ENCODE peak calls at places on chromosomes 3 and 15, in six cellular contexts. N is fibroblast of the aortic adventitia, U is right atrium auricular region, F is Caco-2, H is astrocyte of the spinal cord, T is brain microvascular endothelial cell. C is an unnamed sample.

GRCh38 chr3:78940128-78940527 is 827.7 kb downstream of the ROBO1 start:
- DNase-seq in H (no peak), U (no peak), N (no peak), T (no peak), F (no peak), C (no peak)

GRCh38 chr3:13011369-13012227 is 61.6 kb downstream of the IQSEC1 start:
- DNase-seq in U (no peak), T (no peak), H (no peak), N (no peak), F (no peak), C (no peak)

GRCh38 chr3:72891053-72891855 is 3.4 kb downstream of the GXYLT2 start:
- DNase-seq in U (peak), H (peak), T (peak), F (peak), N (peak), C (peak)

GRCh38 chr15:65612616-65612946 is 1.6 kb upstream of the INTS14 start:
- DNase-seq in F (no peak), T (no peak), N (peak), U (no peak), H (no peak), C (no peak)

GRCh38 chr3:14479591-14479990 is 60.6 kb downstream of the GRIP2 start:
- DNase-seq in T (no peak), H (no peak), F (no peak), N (no peak), U (no peak), C (no peak)

GRCh38 chr3:50257990-50258389 is 11.0 kb upstream of the SEMA3B start:
- DNase-seq in U (no peak), F (no peak), H (no peak), N (no peak), T (no peak), C (no peak)

GRCh38 chr3:66075281-66075680 is 36.6 kb upstream of the MAGI1 start:
- DNase-seq in U (no peak), T (peak), H (peak), N (peak), F (no peak), C (no peak)

GRCh38 chr3:109563149-109563548 is 225.8 kb upstream of the DPPA4 start:
- DNase-seq in H (no peak), F (no peak), U (no peak), T (no peak), N (no peak), C (no peak)

GRCh38 chr3:68987322-68987721 is 26.2 kb downstream of the EOGT start:
- DNase-seq in H (no peak), T (no peak), N (no peak), F (no peak), U (no peak), C (no peak)

GRCh38 chr3:63961891-63962290 is 49.7 kb upstream of the SCAANT1 start:
- DNase-seq in H (peak), F (peak), U (no peak), N (peak), T (no peak), C (no peak)

GRCh38 chr15:32851619-32852416 is 134.0 kb downstream of the GREM1 start:
- DNase-seq in U (no peak), N (peak), T (peak), F (no peak), H (peak), C (no peak)

GRCh38 chr15:27648359-27648758 is 450.8 kb downstream of the OCA2 start:
- DNase-seq in N (no peak), U (no peak), T (no peak), F (no peak), H (no peak), C (no peak)

GRCh38 chr15:39828374-39828931 is 45.8 kb upstream of the FSIP1 start:
- DNase-seq in H (peak), T (peak), F (no peak), N (peak), U (no peak), C (no peak)

GRCh38 chr3:42680256-42680655 is 5.1 kb upstream of the KLHL40 start:
- DNase-seq in U (no peak), H (no peak), F (no peak), T (peak), N (peak), C (no peak)

GRCh38 chr3:20145874-20146273 is 40.1 kb downstream of the SGO1 start:
- DNase-seq in N (no peak), U (no peak), F (no peak), H (no peak), T (no peak), C (no peak)

GRCh38 chr15:58553365-58553918 is 121.7 kb downstream of the LIPC start:
- DNase-seq in H (no peak), U (peak), F (no peak), N (no peak), T (no peak), C (no peak)

GRCh38 chr3:18812316-18812715 is 336.0 kb upstream of the KCNH8 start:
- DNase-seq in N (peak), U (no peak), F (no peak), H (peak), T (peak), C (no peak)

GRCh38 chr15:40469776-40470390 is 901 bp upstream of the CHST14 start:
- DNase-seq in U (no peak), T (no peak), N (peak), F (no peak), H (peak), C (no peak)

GRCh38 chr3:27095588-27096222 is 273.5 kb downstream of the NEK10 start:
- DNase-seq in T (no peak), N (peak), H (no peak), F (no peak), U (no peak), C (no peak)

GRCh38 chr3:181721369-181721768 is 9.6 kb downstream of the SOX2 start:
- DNase-seq in H (no peak), F (no peak), N (no peak), U (no peak), T (no peak), C (no peak)

GRCh38 chr15:66570842-66571241 is 5.0 kb upstream of the LCTL start:
- DNase-seq in H (no peak), N (no peak), F (no peak), T (no peak), U (no peak), C (no peak)

DNA sequence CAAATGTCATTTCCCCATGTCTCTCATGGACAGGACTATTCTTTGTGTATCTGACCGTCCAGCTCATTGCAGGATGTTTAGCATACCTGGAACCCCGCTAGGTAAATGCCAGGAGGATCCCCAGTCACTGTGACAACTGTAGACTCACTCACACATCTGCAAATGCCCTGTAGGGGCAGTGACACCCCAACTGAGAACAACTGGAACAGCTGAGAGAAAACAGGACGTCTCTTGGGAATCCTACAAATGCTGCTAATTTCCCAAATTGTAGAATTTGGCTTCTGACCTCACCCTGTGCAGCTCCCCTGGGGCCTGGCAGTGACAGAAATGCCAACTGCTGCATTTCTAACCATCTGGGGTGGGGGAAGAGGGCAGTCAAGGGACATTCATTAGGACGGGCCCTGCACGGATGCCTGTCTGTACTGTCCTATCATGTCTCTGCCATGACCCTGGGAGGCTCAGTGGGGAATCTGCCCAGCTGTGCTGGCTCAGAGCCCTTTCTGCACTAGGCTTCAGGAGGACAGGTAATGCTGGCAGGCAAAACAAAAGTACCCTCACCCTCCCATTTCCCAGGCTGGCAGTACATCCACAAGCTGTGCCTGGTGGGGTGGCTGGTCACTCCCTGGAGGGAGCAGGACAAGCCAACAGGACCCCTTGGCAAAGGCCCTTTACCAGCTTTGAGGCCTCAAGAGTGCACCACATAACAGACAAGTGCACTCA is 30.4 kb downstream of the RAB6B start:
- DNase-seq in U (no peak), F (no peak), T (no peak), N (no peak), H (no peak), C (no peak)
- TF ChIP-seq CTCF in U (no peak), F (peak), T (peak), N (no peak), H (no peak), C (no peak)

GRCh38 chr3:145812396-145812795 is 348.6 kb downstream of the PLOD2 start:
- DNase-seq in U (no peak), N (no peak), H (no peak), F (no peak), T (no peak), C (no peak)

DNA sequence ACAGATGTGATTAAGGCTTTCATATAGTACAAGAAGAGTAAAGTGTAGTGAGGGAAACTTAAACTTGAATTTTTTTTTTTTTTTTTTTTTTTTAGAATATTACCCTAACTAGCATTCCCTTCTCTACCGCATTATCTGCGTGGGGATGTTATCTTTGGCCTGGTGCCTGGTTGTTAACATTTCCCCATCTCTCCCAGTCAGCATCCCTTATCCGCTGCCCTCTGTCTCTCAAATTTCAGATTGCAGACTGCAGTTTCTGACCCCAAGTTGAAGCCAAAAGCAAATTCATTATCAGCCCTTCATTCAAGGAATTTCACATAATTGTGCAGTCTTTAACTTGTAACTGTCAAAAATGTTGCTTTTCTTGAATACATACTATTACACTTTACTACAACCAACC is 353.0 kb downstream of the PLOD2 start:
- DNase-seq in T (peak), U (no peak), H (peak), F (peak), N (peak), C (peak)
- TF ChIP-seq CTCF in T (peak), U (no peak), H (peak), F (peak), N (peak), C (peak)

DNA sequence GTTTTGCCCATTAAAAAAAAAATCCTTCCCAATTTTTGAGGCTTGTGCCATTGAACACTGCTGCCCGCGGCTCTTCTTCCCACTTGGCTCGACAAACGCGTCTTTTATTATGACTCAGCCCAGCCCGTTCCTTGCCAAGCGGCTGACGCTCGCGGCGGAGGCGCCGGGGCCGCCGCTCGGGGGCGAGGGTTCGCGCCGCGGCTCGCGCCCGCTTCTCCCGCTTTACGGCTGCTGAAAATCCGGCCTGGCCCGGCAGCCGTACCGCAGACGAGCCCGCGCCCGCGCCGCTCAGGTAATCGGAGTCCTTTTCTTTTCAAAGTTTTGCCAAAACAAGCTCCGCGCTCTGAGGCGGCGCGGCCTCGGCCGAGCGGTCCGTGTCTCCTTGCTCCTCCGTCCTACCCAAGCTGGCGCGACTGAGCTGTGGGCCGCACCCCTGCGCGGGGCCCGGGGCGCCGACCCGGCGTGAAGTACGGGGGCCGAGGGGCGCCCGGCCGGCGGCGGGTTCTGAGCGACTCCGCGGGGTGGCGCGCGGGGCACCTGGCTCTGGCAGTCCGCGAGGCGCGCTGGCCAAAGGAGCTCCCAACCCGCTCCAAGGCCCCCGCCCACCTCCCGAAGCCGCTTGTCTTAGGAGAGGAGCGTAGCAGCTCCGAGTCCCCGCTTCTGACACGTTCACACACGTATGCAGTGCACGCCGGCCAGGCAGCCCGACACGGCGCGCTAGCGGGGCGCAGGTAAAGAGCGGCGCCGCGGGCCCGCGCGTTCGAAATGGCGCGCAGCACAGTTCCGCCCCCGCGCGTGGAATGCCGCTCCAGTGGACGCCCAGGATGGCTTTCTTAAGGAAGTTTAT is 418.2 kb upstream of the NAALADL2 start:
- DNase-seq in U (peak), H (peak), T (peak), F (peak), N (peak), C (peak)
- TF ChIP-seq CTCF in U (no peak), H (no peak), T (no peak), F (peak), N (no peak), C (no peak)

DNA sequence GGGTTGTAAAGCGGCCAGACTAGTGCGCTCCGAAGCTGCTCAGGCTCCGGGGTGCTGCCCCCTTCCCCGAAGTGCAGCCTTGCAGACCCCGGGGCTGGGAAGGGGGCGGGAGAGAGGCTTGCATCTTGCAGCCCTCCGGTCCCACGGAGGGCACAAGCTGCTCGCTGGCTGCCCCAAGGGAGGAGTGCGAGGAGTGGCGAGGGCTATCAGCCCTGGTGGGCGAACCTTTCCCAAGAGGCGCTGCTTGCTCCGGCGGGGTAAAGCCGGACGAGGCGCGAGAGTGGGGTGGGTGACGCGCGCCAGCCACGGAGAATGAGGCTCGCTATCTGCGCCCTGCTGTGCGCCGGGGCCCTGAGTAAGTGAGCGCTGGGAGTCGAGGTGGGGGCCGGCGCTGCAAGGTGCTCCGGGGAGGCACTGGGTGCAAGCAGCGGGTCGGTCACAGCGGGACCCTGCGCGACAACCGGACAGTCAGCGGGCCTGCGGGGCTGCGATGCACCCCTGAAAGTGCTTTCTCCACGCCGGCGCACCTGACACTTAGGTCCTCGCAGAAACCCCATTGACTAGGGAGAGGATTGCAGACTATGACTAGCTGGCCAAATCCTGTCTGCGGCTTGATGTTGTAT is 12.7 kb upstream of the TOPBP1 start:
- DNase-seq in F (no peak), U (no peak), N (no peak), T (no peak), H (no peak), C (no peak)
- TF ChIP-seq CTCF in F (no peak), U (no peak), N (no peak), T (no peak), H (no peak), C (no peak)

DNA sequence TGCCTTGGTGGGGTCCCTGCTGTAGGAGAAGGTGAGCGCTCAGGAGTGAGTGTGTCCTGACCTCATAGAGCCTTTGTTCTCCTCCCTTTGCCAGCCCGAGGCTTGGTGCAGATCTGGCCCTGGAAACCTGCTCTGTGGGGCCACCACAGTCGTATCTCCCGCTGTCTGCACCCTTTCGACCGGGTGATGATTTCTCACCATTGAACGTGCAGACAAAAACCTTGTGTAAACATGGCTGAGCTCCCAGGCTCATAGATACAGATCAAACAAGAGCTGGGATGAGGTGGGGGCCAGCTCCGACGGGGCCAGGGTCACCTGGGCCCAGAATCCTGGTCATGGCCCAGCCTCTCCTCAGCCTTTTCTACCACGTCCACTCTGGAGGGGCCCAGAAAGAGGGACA is 34.6 kb upstream of the ESYT3 start:
- DNase-seq in H (no peak), U (no peak), F (peak), T (no peak), N (no peak), C (no peak)
- TF ChIP-seq CTCF in H (no peak), U (no peak), F (no peak), T (no peak), N (no peak), C (no peak)

GRCh38 chr15:62393196-62393595 is 228.1 kb upstream of the C2CD4B start:
- DNase-seq in U (no peak), T (no peak), F (no peak), H (no peak), N (peak), C (no peak)

GRCh38 chr15:62390793-62391543 is 225.9 kb upstream of the C2CD4B start:
- DNase-seq in T (peak), U (peak), N (peak), H (peak), F (peak), C (peak)

GRCh38 chr15:62389887-62390792 is 225.1 kb upstream of the C2CD4B start:
- DNase-seq in U (no peak), H (peak), T (peak), N (peak), F (peak), C (peak)

GRCh38 chr15:62392411-62392810 is 227.3 kb upstream of the C2CD4B start:
- DNase-seq in U (peak), N (no peak), H (peak), F (peak), T (peak), C (peak)

GRCh38 chr15:62391565-62392262 is 226.6 kb upstream of the C2CD4B start:
- DNase-seq in N (peak), F (peak), T (no peak), H (peak), U (no peak), C (peak)
- TF ChIP-seq CTCF in N (peak), F (peak), T (peak), H (peak), U (peak), C (peak)

GRCh38 chr3:28268989-28269388 is 27.6 kb downstream of the CMC1 start:
- DNase-seq in U (no peak), H (no peak), T (no peak), N (no peak), F (no peak), C (no peak)
- TF ChIP-seq CTCF in U (no peak), H (peak), T (peak), N (peak), F (peak), C (no peak)

DNA sequence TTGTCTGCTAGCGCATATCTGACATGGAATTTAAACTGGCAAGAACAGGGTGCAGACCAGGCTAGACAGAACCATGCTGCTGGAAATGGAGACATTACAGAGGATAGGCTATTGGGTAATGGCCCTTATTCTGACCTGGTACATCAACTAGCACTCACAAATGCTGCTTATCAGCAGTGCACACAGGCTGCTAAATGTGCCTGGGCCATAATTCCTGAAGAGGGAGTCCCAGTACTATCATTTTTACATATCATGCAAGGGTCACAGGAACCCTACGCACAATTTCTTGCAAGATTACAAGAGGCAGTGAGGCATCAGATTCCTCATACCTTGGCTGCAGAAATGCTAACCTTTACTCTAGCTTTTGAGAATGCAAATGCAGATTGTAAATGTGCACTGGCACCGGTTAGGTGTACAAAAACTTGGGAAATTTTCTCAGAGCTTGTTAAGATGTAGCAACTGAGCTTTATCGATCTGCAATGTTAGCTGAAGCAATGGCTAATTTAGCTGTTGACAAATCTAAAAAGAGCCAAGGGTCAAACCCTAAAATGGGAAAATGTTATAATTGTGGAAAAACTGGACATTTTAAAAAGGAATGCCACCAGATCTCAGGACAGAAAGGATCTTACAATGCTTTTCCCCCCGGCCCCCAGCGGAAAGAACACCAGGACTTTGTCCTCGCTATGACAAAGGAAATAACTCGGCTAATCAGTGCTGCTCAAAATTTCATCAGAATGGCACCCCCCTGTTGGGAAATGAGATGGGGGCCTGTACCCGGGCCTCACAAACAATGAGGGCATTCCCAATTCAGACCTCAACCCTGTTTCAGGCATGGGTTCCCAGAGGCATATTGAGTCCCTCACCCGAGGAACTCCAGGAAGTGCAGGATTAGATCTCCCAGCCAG is 21.1 kb downstream of the CCRL2 start:
- DNase-seq in U (no peak), H (no peak), T (no peak), F (peak), N (peak), C (no peak)
- TF ChIP-seq CTCF in U (no peak), H (no peak), T (no peak), F (peak), N (no peak), C (no peak)